ENCODE peak calls at places on chromosomes 3 and 15, in ten cellular contexts. One of them, this sample, is unnamed.

GRCh38 chr15:48696627-48697312 is 51.3 kb upstream of the FBN1 start:
- DNase-seq in mammary epithelial cell: no peak
- DNase-seq in astrocyte of the spinal cord: peak
- DNase-seq in fibroblast of mammary gland: peak
- DNase-seq in AG04449: no peak
- DNase-seq in colonic mucosa: no peak
- DNase-seq in choroid plexus epithelial cell: peak
- DNase-seq in endothelial cell: no peak
- DNase-seq in body of pancreas: no peak
- DNase-seq in cardiac fibroblast: no peak
- DNase-seq in this sample: no peak

GRCh38 chr15:64070965-64071851 is 22.4 kb downstream of the CIAO2A start:
- DNase-seq in body of pancreas: peak
- DNase-seq in choroid plexus epithelial cell: peak
- DNase-seq in fibroblast of mammary gland: peak
- DNase-seq in astrocyte of the spinal cord: peak
- DNase-seq in AG04449: peak
- DNase-seq in endothelial cell: no peak
- DNase-seq in colonic mucosa: peak
- DNase-seq in mammary epithelial cell: peak
- DNase-seq in cardiac fibroblast: peak
- DNase-seq in this sample: no peak

GRCh38 chr3:56753206-56753605 is 48.5 kb downstream of the ARHGEF3 start:
- DNase-seq in colonic mucosa: no peak
- DNase-seq in fibroblast of mammary gland: peak
- DNase-seq in AG04449: no peak
- DNase-seq in mammary epithelial cell: peak
- DNase-seq in endothelial cell: no peak
- DNase-seq in cardiac fibroblast: peak
- DNase-seq in astrocyte of the spinal cord: no peak
- DNase-seq in body of pancreas: no peak
- DNase-seq in choroid plexus epithelial cell: peak
- DNase-seq in this sample: no peak

GRCh38 chr3:143389388-143389787 is 269.8 kb downstream of the CHST2 start:
- DNase-seq in astrocyte of the spinal cord: no peak
- DNase-seq in mammary epithelial cell: no peak
- DNase-seq in choroid plexus epithelial cell: no peak
- DNase-seq in colonic mucosa: no peak
- DNase-seq in body of pancreas: no peak
- DNase-seq in AG04449: no peak
- DNase-seq in fibroblast of mammary gland: no peak
- DNase-seq in endothelial cell: no peak
- DNase-seq in cardiac fibroblast: no peak
- DNase-seq in this sample: no peak

GRCh38 chr3:52817221-52817620 is 13.3 kb downstream of the ITIH4 start:
- DNase-seq in cardiac fibroblast: no peak
- DNase-seq in fibroblast of mammary gland: no peak
- DNase-seq in choroid plexus epithelial cell: no peak
- DNase-seq in astrocyte of the spinal cord: no peak
- DNase-seq in body of pancreas: no peak
- DNase-seq in mammary epithelial cell: no peak
- DNase-seq in colonic mucosa: no peak
- DNase-seq in AG04449: no peak
- DNase-seq in endothelial cell: no peak
- DNase-seq in this sample: no peak

GRCh38 chr3:114706591-114707224 is 412.9 kb downstream of the TIGIT start:
- DNase-seq in endothelial cell: no peak
- DNase-seq in choroid plexus epithelial cell: peak
- DNase-seq in fibroblast of mammary gland: peak
- DNase-seq in cardiac fibroblast: peak
- DNase-seq in colonic mucosa: peak
- DNase-seq in astrocyte of the spinal cord: peak
- DNase-seq in AG04449: no peak
- DNase-seq in mammary epithelial cell: peak
- DNase-seq in body of pancreas: peak
- DNase-seq in this sample: no peak

GRCh38 chr15:44713006-44713966 is 2.0 kb downstream of the B2M start:
- DNase-seq in fibroblast of mammary gland: peak
- DNase-seq in astrocyte of the spinal cord: peak
- DNase-seq in AG04449: no peak
- DNase-seq in endothelial cell: no peak
- DNase-seq in cardiac fibroblast: peak
- DNase-seq in body of pancreas: no peak
- DNase-seq in mammary epithelial cell: peak
- DNase-seq in colonic mucosa: no peak
- DNase-seq in choroid plexus epithelial cell: peak
- DNase-seq in this sample: no peak

GRCh38 chr3:155065537-155065936 is 14.6 kb upstream of the MME start:
- DNase-seq in mammary epithelial cell: peak
- DNase-seq in endothelial cell: no peak
- DNase-seq in cardiac fibroblast: peak
- DNase-seq in astrocyte of the spinal cord: peak
- DNase-seq in AG04449: peak
- DNase-seq in choroid plexus epithelial cell: peak
- DNase-seq in colonic mucosa: no peak
- DNase-seq in fibroblast of mammary gland: peak
- DNase-seq in body of pancreas: no peak
- DNase-seq in this sample: no peak

GRCh38 chr3:171833775-171834460 is 9.2 kb upstream of the TMEM212 start:
- DNase-seq in cardiac fibroblast: peak
- DNase-seq in mammary epithelial cell: no peak
- DNase-seq in colonic mucosa: no peak
- DNase-seq in AG04449: no peak
- DNase-seq in endothelial cell: no peak
- DNase-seq in choroid plexus epithelial cell: peak
- DNase-seq in fibroblast of mammary gland: peak
- DNase-seq in body of pancreas: no peak
- DNase-seq in astrocyte of the spinal cord: peak
- DNase-seq in this sample: no peak

GRCh38 chr15:100924436-100924835 is 5.3 kb downstream of the LRRK1 start:
- DNase-seq in mammary epithelial cell: no peak
- DNase-seq in astrocyte of the spinal cord: no peak
- DNase-seq in AG04449: no peak
- DNase-seq in endothelial cell: no peak
- DNase-seq in fibroblast of mammary gland: no peak
- DNase-seq in body of pancreas: no peak
- DNase-seq in colonic mucosa: peak
- DNase-seq in choroid plexus epithelial cell: no peak
- DNase-seq in cardiac fibroblast: no peak
- DNase-seq in this sample: no peak

GRCh38 chr3:123817413-123817812 is 66.7 kb downstream of the MYLK start:
- DNase-seq in mammary epithelial cell: no peak
- DNase-seq in fibroblast of mammary gland: no peak
- DNase-seq in astrocyte of the spinal cord: peak
- DNase-seq in endothelial cell: no peak
- DNase-seq in cardiac fibroblast: peak
- DNase-seq in body of pancreas: no peak
- DNase-seq in choroid plexus epithelial cell: no peak
- DNase-seq in colonic mucosa: no peak
- DNase-seq in AG04449: no peak
- DNase-seq in this sample: no peak

GRCh38 chr15:66103293-66103590 is 150.3 kb downstream of the MEGF11 start:
- DNase-seq in endothelial cell: no peak
- DNase-seq in choroid plexus epithelial cell: no peak
- DNase-seq in cardiac fibroblast: no peak
- DNase-seq in fibroblast of mammary gland: no peak
- DNase-seq in astrocyte of the spinal cord: no peak
- DNase-seq in colonic mucosa: no peak
- DNase-seq in mammary epithelial cell: no peak
- DNase-seq in AG04449: no peak
- DNase-seq in body of pancreas: no peak
- DNase-seq in this sample: no peak

GRCh38 chr3:159852821-159853505 is 135.7 kb upstream of the IL12A start:
- DNase-seq in fibroblast of mammary gland: peak
- DNase-seq in colonic mucosa: no peak
- DNase-seq in AG04449: no peak
- DNase-seq in choroid plexus epithelial cell: peak
- DNase-seq in body of pancreas: peak
- DNase-seq in endothelial cell: peak
- DNase-seq in mammary epithelial cell: peak
- DNase-seq in astrocyte of the spinal cord: peak
- DNase-seq in cardiac fibroblast: peak
- DNase-seq in this sample: no peak

GRCh38 chr15:69282128-69282743 is 16.5 kb upstream of the PAQR5 start:
- DNase-seq in choroid plexus epithelial cell: no peak
- DNase-seq in AG04449: no peak
- DNase-seq in colonic mucosa: no peak
- DNase-seq in endothelial cell: no peak
- DNase-seq in cardiac fibroblast: no peak
- DNase-seq in mammary epithelial cell: no peak
- DNase-seq in body of pancreas: no peak
- DNase-seq in fibroblast of mammary gland: no peak
- DNase-seq in astrocyte of the spinal cord: no peak
- DNase-seq in this sample: no peak

GRCh38 chr3:164250923-164251322 is 827.4 kb downstream of the SI start:
- DNase-seq in choroid plexus epithelial cell: no peak
- DNase-seq in AG04449: no peak
- DNase-seq in endothelial cell: no peak
- DNase-seq in cardiac fibroblast: no peak
- DNase-seq in body of pancreas: no peak
- DNase-seq in mammary epithelial cell: no peak
- DNase-seq in fibroblast of mammary gland: no peak
- DNase-seq in colonic mucosa: no peak
- DNase-seq in astrocyte of the spinal cord: no peak
- DNase-seq in this sample: no peak
- TF ChIP-seq CTCF in choroid plexus epithelial cell: no peak
- TF ChIP-seq CTCF in AG04449: no peak
- TF ChIP-seq CTCF in endothelial cell: no peak
- TF ChIP-seq CTCF in cardiac fibroblast: no peak
- TF ChIP-seq CTCF in body of pancreas: no peak
- TF ChIP-seq CTCF in mammary epithelial cell: no peak
- TF ChIP-seq CTCF in fibroblast of mammary gland: no peak
- TF ChIP-seq CTCF in colonic mucosa: no peak
- TF ChIP-seq CTCF in astrocyte of the spinal cord: no peak
- TF ChIP-seq CTCF in this sample: no peak

DNA sequence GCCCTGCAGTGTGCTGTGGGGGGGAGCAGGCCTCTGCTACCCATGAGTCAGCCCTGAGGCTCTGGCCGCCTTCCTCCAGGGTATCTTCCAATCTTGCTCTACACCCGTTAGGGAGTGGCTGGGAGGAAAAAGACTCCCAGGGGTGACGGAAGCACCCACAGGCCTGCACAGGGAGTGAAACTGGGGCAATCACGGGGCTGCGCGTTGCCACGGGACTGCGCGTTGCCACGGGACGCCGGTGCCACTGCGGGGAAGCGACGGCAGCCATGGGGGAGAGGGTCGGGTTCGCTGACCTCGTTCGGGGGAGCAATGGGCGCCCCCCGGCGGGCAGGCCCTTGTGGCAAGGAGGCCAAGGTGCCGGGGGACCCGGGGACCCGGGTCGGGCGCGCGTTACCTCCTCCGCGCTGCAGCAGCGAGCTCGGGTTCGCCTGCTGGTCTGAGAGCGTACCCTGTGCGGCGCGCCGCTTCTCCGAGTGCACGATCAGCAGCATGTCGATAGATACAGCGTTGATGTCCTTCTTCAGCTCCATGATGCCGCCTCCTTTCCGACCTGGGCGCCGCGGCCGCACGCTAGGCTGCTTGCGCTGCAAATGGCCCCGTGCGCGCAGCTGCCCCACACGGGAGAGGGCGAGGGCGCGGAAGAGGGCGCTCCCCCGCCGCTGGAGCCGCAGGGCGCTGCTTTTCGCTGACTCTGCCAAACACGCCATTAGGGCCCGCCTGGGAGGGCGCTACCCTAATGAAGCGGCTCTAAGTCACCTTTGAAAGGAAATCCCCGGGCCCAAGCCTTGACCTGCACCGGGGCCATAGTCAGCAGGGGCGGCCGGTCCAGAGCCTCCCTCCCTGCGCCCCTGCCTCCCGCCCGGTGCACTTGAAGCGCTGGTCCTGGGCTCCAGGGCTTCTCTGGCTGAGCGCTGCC is at the start of gene KY:
- DNase-seq in choroid plexus epithelial cell: peak
- DNase-seq in mammary epithelial cell: peak
- DNase-seq in body of pancreas: peak
- DNase-seq in cardiac fibroblast: peak
- DNase-seq in fibroblast of mammary gland: peak
- DNase-seq in astrocyte of the spinal cord: peak
- DNase-seq in AG04449: no peak
- DNase-seq in colonic mucosa: no peak
- DNase-seq in endothelial cell: peak
- DNase-seq in this sample: peak
- TF ChIP-seq CTCF in choroid plexus epithelial cell: no peak
- TF ChIP-seq CTCF in mammary epithelial cell: no peak
- TF ChIP-seq CTCF in body of pancreas: no peak
- TF ChIP-seq CTCF in cardiac fibroblast: no peak
- TF ChIP-seq CTCF in fibroblast of mammary gland: no peak
- TF ChIP-seq CTCF in astrocyte of the spinal cord: no peak
- TF ChIP-seq CTCF in AG04449: peak
- TF ChIP-seq CTCF in colonic mucosa: no peak
- TF ChIP-seq CTCF in endothelial cell: no peak
- TF ChIP-seq CTCF in this sample: peak

DNA sequence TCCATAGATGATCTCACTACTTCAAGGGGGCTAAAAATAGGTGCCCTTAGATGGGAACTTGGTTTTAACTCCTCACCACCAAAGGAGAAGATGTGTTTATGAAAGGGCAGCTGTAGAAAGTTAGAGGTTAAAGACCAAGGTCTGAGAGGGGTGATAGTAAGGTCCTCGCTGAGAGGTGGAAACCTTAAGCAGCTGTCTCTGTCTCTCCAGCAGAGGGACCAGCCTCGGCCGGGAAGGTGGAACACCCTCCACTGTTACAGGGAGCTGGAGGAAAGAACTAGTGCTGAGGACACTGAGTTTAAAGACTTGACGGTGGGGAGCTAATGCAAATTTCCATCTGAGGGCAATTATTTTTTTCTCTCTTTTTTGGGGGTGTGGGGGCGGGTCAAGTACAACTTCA is 8.9 kb upstream of the RLBP1 start:
- DNase-seq in colonic mucosa: no peak
- DNase-seq in fibroblast of mammary gland: no peak
- DNase-seq in AG04449: no peak
- DNase-seq in mammary epithelial cell: no peak
- DNase-seq in endothelial cell: no peak
- DNase-seq in choroid plexus epithelial cell: peak
- DNase-seq in astrocyte of the spinal cord: no peak
- DNase-seq in cardiac fibroblast: no peak
- DNase-seq in body of pancreas: no peak
- DNase-seq in this sample: no peak
- TF ChIP-seq CTCF in colonic mucosa: no peak
- TF ChIP-seq CTCF in fibroblast of mammary gland: peak
- TF ChIP-seq CTCF in AG04449: peak
- TF ChIP-seq CTCF in mammary epithelial cell: no peak
- TF ChIP-seq CTCF in endothelial cell: no peak
- TF ChIP-seq CTCF in choroid plexus epithelial cell: peak
- TF ChIP-seq CTCF in astrocyte of the spinal cord: peak
- TF ChIP-seq CTCF in cardiac fibroblast: peak
- TF ChIP-seq CTCF in body of pancreas: no peak
- TF ChIP-seq CTCF in this sample: no peak

DNA sequence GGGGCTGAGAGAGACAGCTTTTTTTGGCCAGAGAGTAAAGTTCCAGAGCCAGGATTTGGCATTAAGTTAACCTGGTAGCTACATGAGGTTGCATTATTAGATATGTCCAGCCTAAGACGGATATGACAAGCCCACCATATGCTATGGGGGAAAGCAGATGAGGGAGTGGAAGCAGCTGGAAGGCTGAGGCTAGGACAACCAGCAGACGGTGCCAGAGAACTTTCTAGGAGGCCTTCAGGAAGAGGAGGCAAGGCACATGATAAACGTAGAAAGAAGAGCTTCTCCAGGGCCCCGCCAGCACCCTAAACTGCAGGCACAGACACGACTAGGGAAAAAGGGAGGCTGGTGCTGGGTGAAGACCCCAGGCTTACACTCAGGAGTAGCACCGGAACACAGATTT is 87.0 kb downstream of the CTNNB1 start:
- DNase-seq in choroid plexus epithelial cell: no peak
- DNase-seq in cardiac fibroblast: no peak
- DNase-seq in AG04449: no peak
- DNase-seq in fibroblast of mammary gland: no peak
- DNase-seq in mammary epithelial cell: no peak
- DNase-seq in body of pancreas: no peak
- DNase-seq in endothelial cell: no peak
- DNase-seq in astrocyte of the spinal cord: no peak
- DNase-seq in colonic mucosa: no peak
- DNase-seq in this sample: no peak
- TF ChIP-seq CTCF in choroid plexus epithelial cell: no peak
- TF ChIP-seq CTCF in cardiac fibroblast: no peak
- TF ChIP-seq CTCF in AG04449: no peak
- TF ChIP-seq CTCF in fibroblast of mammary gland: no peak
- TF ChIP-seq CTCF in mammary epithelial cell: no peak
- TF ChIP-seq CTCF in body of pancreas: no peak
- TF ChIP-seq CTCF in endothelial cell: no peak
- TF ChIP-seq CTCF in astrocyte of the spinal cord: peak
- TF ChIP-seq CTCF in colonic mucosa: no peak
- TF ChIP-seq CTCF in this sample: no peak